ENCODE peak calls at places on chromosomes 16 and 17, in four cellular contexts. U, Q, F and D are unnamed samples.

GRCh38 chr17:43839670-43840101 is 6.7 kb upstream of the MPP3 start:
- DNase-seq in U (no peak), Q (no peak), F (no peak), D (no peak)

GRCh38 chr16:19238386-19238785 is 47.1 kb upstream of the CLEC19A start:
- DNase-seq in U (no peak), Q (no peak), F (no peak), D (no peak)

GRCh38 chr17:37117743-37118142 is 169.0 kb downstream of the AATF start:
- DNase-seq in U (no peak), Q (no peak), F (no peak), D (no peak)

GRCh38 chr17:82339634-82340580 is 6.3 kb upstream of the SECTM1 start:
- DNase-seq in U (no peak), Q (no peak), F (no peak), D (no peak)

GRCh38 chr17:82583720-82584234 is 64.2 kb downstream of the FOXK2 start:
- DNase-seq in U (no peak), Q (peak; percentile 29), F (no peak), D (no peak)

GRCh38 chr17:38879878-38880727 is 10.2 kb downstream of the LASP1 start:
- DNase-seq in U (no peak), Q (peak; percentile 61), F (peak; percentile 80), D (peak; percentile 90)

GRCh38 chr17:31216053-31216751 is 80.8 kb downstream of the OMG start:
- DNase-seq in U (no peak), Q (peak; percentile 51), F (no peak), D (no peak)

GRCh38 chr17:57270801-57271245 is 14.5 kb downstream of the MSI2 start:
- DNase-seq in U (no peak), Q (no peak), F (no peak), D (no peak)

GRCh38 chr16:17160285-17160854 is 310.4 kb downstream of the XYLT1 start:
- DNase-seq in U (no peak), Q (no peak), F (no peak), D (no peak)

GRCh38 chr17:74531231-74531761 is at the start of gene CD300LB:
- DNase-seq in U (no peak), Q (no peak), F (peak; percentile 49), D (peak; percentile 71)

GRCh38 chr16:46731691-46732555 is 16.2 kb downstream of the MYLK3 start:
- DNase-seq in U (no peak), Q (no peak), F (peak; percentile 49), D (no peak)

GRCh38 chr17:40224707-40225092 is 5.6 kb downstream of the WIPF2 start:
- DNase-seq in U (peak; percentile 46), Q (no peak), F (peak; percentile 73), D (no peak)

GRCh38 chr16:66095676-66096075 is 270.8 kb upstream of the CDH5 start:
- DNase-seq in U (no peak), Q (no peak), F (no peak), D (no peak)

GRCh38 chr16:79169239-79169638 is 431.3 kb downstream of the MAF start:
- DNase-seq in U (no peak), Q (no peak), F (no peak), D (no peak)

GRCh38 chr17:65742433-65743312 is 181.2 kb upstream of the AXIN2 start:
- DNase-seq in U (no peak), Q (no peak), F (peak; percentile 60), D (no peak)

GRCh38 chr17:41483531-41483930 is 2.6 kb upstream of the KRT35 start:
- DNase-seq in U (no peak), Q (no peak), F (no peak), D (no peak)

GRCh38 chr17:1206016-1206787 is 26.4 kb upstream of the ABR start:
- DNase-seq in U (no peak), Q (no peak), F (no peak), D (no peak)

GRCh38 chr17:67993153-67993997 is 2.9 kb downstream of the C17orf58 start:
- DNase-seq in U (peak; percentile 58), Q (peak; percentile 91), F (peak; percentile 85), D (peak; percentile 94)

GRCh38 chr16:86874141-86874540 is 295.8 kb downstream of the FOXL1 start:
- DNase-seq in U (no peak), Q (peak; percentile 62), F (no peak), D (no peak)
- TF ChIP-seq CTCF in U (no peak), Q (peak; percentile 62), F (no peak), D (peak; percentile 50)

GRCh38 chr16:70680495-70681381 is 5.1 kb downstream of the MTSS2 start:
- DNase-seq in U (no peak), Q (no peak), F (peak; percentile 78), D (no peak)

GRCh38 chr16:70678898-70679652 is 6.8 kb downstream of the MTSS2 start:
- DNase-seq in U (no peak), Q (no peak), F (no peak), D (no peak)

GRCh38 chr16:70678121-70678897 is 7.5 kb downstream of the MTSS2 start:
- DNase-seq in U (no peak), Q (no peak), F (no peak), D (no peak)

GRCh38 chr16:70681382-70682238 is 4.2 kb downstream of the MTSS2 start:
- DNase-seq in U (no peak), Q (no peak), F (no peak), D (no peak)

GRCh38 chr16:70679653-70680494 is 6.0 kb downstream of the MTSS2 start:
- DNase-seq in U (no peak), Q (peak; percentile 65), F (no peak), D (no peak)
- TF ChIP-seq CTCF in U (no peak), Q (peak; percentile 37), F (no peak), D (peak; percentile 58)

DNA sequence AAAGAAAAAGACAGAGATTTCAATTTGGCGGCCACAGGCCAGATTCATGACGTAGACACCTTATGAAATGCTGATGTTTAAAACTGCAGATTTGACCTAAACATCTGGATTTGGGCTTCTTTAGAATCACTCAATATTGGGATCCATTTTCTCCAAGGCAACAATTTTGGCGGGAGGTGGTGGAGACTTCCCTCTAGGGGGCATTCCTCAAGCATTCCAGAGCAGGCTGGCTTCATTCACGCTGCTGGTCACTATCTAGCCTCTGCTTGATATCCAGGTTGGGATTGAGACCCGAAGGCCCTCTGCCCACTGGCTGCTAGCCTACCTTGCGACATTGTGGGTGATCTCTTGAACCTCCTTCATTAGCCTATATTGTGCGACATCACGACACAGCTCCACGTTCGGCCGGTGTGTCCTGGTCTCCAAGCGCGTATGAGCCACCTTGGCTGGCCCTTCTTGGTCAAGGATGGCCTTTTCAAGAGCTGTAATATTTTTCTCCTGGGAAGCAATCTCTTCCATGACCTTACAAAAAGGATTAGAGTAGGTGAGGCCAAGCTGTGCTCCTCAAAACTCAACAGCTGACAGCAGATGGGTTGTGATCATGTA is 24.5 kb downstream of the FBXO39 start:
- DNase-seq in U (no peak), Q (no peak), F (no peak), D (no peak)
- TF ChIP-seq CTCF in U (no peak), Q (no peak), F (no peak), D (peak; percentile 27)

DNA sequence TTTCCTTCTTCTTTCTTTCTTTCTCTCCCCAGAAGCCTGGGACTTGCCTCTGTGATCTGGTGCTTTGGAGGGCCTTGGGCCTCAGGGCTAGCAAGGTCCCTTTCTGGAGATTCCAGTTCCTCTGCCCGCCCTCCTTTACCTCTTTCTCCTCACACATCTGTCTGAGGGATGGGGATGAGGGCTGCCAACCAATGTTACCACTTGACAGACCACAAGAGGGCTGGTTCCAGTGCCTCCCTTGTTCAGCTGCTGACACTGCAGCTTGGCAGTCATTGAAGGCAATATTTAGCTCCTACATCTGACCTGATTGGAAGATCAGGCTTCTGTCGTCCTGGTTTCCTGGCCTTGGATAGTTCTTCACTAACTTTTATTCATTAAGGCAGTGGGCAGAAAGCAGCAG is 3.6 kb upstream of the ZNF652 start:
- DNase-seq in U (no peak), Q (peak; percentile 8), F (peak; percentile 76), D (no peak)
- TF ChIP-seq CTCF in U (no peak), Q (no peak), F (peak; percentile 39), D (peak; percentile 25)